ENCODE peak calls at places on chromosomes 2 and 18, in four cellular contexts. O, Q, A and C are unnamed samples.

GRCh38 chr2:47559079-47559684 is 156.2 kb downstream of the MSH2 start:
- DNase-seq in O (no peak), Q (no peak), A (peak), C (no peak)

GRCh38 chr2:215396595-215397313 is 39.1 kb downstream of the FN1 start:
- DNase-seq in O (peak), Q (no peak), A (no peak), C (peak)

GRCh38 chr2:212940816-212941215 is 210.6 kb downstream of the IKZF2 start:
- DNase-seq in O (no peak), Q (no peak), A (peak), C (no peak)

GRCh38 chr18:36402765-36403396 is 105.4 kb downstream of the FHOD3 start:
- DNase-seq in O (no peak), Q (no peak), A (no peak), C (no peak)

GRCh38 chr2:241126201-241126611 is 23.1 kb downstream of the PASK start:
- DNase-seq in O (no peak), Q (no peak), A (no peak), C (no peak)

GRCh38 chr2:203683932-203684556 is 22.4 kb upstream of the CD28 start:
- DNase-seq in O (no peak), Q (no peak), A (peak), C (no peak)

GRCh38 chr2:96977631-96978195 is 8.7 kb downstream of the FAM178B start:
- DNase-seq in O (no peak), Q (no peak), A (peak), C (peak)

GRCh38 chr2:29174937-29175336 is 59.7 kb downstream of the CLIP4 start:
- DNase-seq in O (no peak), Q (no peak), A (no peak), C (no peak)

GRCh38 chr18:54392621-54393023 is 34.9 kb downstream of the C18orf54 start:
- DNase-seq in O (peak), Q (no peak), A (peak), C (peak)

GRCh38 chr2:188869560-188869959 is 104.6 kb upstream of the COL3A1 start:
- DNase-seq in O (no peak), Q (no peak), A (no peak), C (no peak)

GRCh38 chr2:33494155-33494779 is 17.8 kb downstream of the RASGRP3 start:
- DNase-seq in O (no peak), Q (no peak), A (peak), C (no peak)

GRCh38 chr18:64330161-64330560 is 181.3 kb upstream of the LINC00305 start:
- DNase-seq in O (no peak), Q (no peak), A (no peak), C (no peak)

GRCh38 chr18:48330016-48330991 is 78.9 kb downstream of the ZBTB7C start:
- DNase-seq in O (no peak), Q (no peak), A (peak), C (no peak)

GRCh38 chr2:222859786-222860726 is 780 bp upstream of the ACSL3 start:
- DNase-seq in O (peak), Q (no peak), A (peak), C (no peak)

GRCh38 chr2:127219716-127220090 is 396 bp downstream of the CYP27C1 start:
- DNase-seq in O (no peak), Q (no peak), A (peak), C (no peak)

GRCh38 chr18:59008302-59008974 is 131.2 kb upstream of the SEC11C start:
- DNase-seq in O (no peak), Q (no peak), A (peak), C (no peak)

GRCh38 chr2:105400138-105400540 is 1.3 kb upstream of the FHL2 start:
- DNase-seq in O (no peak), Q (no peak), A (no peak), C (no peak)

GRCh38 chr18:32019251-32019943 is 772 bp downstream of the RNF125 start:
- DNase-seq in O (peak), Q (peak), A (peak), C (no peak)

GRCh38 chr2:23492941-23493340 is 108.0 kb downstream of the KLHL29 start:
- DNase-seq in O (peak), Q (no peak), A (peak), C (no peak)

GRCh38 chr18:69257861-69258458 is 142.7 kb upstream of the DOK6 start:
- DNase-seq in O (no peak), Q (no peak), A (peak), C (peak)

GRCh38 chr18:23225518-23225917 is 90.2 kb downstream of the CABLES1 start:
- DNase-seq in O (no peak), Q (no peak), A (no peak), C (no peak)

GRCh38 chr2:197993830-197994229 is 189.4 kb downstream of the PLCL1 start:
- DNase-seq in O (no peak), Q (no peak), A (no peak), C (no peak)